ENCODE peak calls at places on chromosomes 11 and 22, in eight cellular contexts. X is astrocyte of the spinal cord, N is esophagus squamous epithelium, A is kidney, O is adipocyte, S is A549, T is small intestine, Y is aorta. H is an unnamed sample.

GRCh38 chr11:134724106-134724778 is 312.2 kb upstream of the B3GAT1 start:
- DNase-seq in Y (no peak), O (no peak), X (no peak), S (no peak), A (no peak), T (no peak), N (no peak), H (no peak)

GRCh38 chr22:36635483-36635882 is 68.1 kb downstream of the CACNG2 start:
- DNase-seq in T (no peak), N (no peak), S (no peak), Y (no peak), A (no peak), X (no peak), O (no peak), H (no peak)

GRCh38 chr11:2732940-2733628 is 33.3 kb upstream of the KCNQ1OT1 start:
- DNase-seq in Y (peak), S (no peak), X (no peak), T (no peak), A (peak), O (no peak), N (no peak), H (no peak)

GRCh38 chr11:77377734-77378133 is 76.2 kb upstream of the GDPD4 start:
- DNase-seq in X (peak), T (no peak), S (no peak), Y (no peak), A (no peak), N (no peak), O (no peak), H (no peak)

GRCh38 chr22:49602481-49602880 is 225.2 kb downstream of the BRD1 start:
- DNase-seq in O (no peak), N (no peak), X (no peak), Y (peak), A (no peak), S (no peak), T (no peak), H (no peak)

GRCh38 chr11:64760759-64761417 is 1.1 kb upstream of the PYGM start:
- DNase-seq in A (peak), O (no peak), X (no peak), Y (peak), S (no peak), N (no peak), T (no peak), H (no peak)

GRCh38 chr11:63599211-63600122 is 14.8 kb downstream of the PLAAT3 start:
- DNase-seq in N (no peak), X (peak), O (peak), S (peak), T (no peak), Y (no peak), A (no peak), H (no peak)

GRCh38 chr22:48071828-48072227 is 1309.4 kb downstream of the TBC1D22A start:
- DNase-seq in O (no peak), A (no peak), S (no peak), T (no peak), Y (no peak), N (no peak), X (no peak), H (no peak)

GRCh38 chr11:70063555-70063954 is 14.6 kb upstream of the ANO1 start:
- DNase-seq in S (no peak), X (no peak), N (no peak), O (no peak), T (no peak), A (no peak), Y (no peak), H (no peak)

GRCh38 chr22:25754527-25755202 is 12.7 kb downstream of the MYO18B start:
- DNase-seq in A (no peak), Y (peak), X (peak), N (no peak), S (no peak), T (no peak), O (no peak), H (no peak)

GRCh38 chr11:47441421-47441820 is 7.5 kb downstream of the RAPSN start:
- DNase-seq in S (no peak), N (no peak), O (no peak), T (no peak), Y (no peak), A (no peak), X (no peak), H (no peak)
- H3K4me3 ChIP-seq in S (no peak), N (no peak), O (no peak), T (no peak), Y (no peak), A (no peak), X (no peak), H (no peak)

GRCh38 chr11:28107726-28108618 is at the start of the genes KIF18A and METTL15:
- DNase-seq in T (peak), S (peak), N (peak), O (peak), X (peak), Y (peak), A (peak), H (peak)

GRCh38 chr11:28104984-28105383 is 3.0 kb downstream of the KIF18A start:
- DNase-seq in X (no peak), O (no peak), S (no peak), Y (no peak), T (no peak), N (no peak), A (no peak), H (no peak)

GRCh38 chr11:28105869-28106268 is 2.1 kb downstream of the KIF18A start:
- DNase-seq in X (no peak), A (no peak), O (no peak), Y (no peak), S (no peak), T (no peak), N (no peak), H (no peak)

GRCh38 chr11:28107331-28107725 is 628 bp downstream of the KIF18A start:
- DNase-seq in A (no peak), T (no peak), S (no peak), O (peak), Y (no peak), N (no peak), X (no peak), H (no peak)

GRCh38 chr11:28106351-28107043 is 1.5 kb downstream of the KIF18A start:
- DNase-seq in T (no peak), S (no peak), A (peak), Y (no peak), N (no peak), O (no peak), X (no peak), H (no peak)
- H3K4me3 ChIP-seq in T (no peak), S (peak), A (no peak), Y (no peak), N (no peak), O (peak), X (peak), H (peak)

DNA sequence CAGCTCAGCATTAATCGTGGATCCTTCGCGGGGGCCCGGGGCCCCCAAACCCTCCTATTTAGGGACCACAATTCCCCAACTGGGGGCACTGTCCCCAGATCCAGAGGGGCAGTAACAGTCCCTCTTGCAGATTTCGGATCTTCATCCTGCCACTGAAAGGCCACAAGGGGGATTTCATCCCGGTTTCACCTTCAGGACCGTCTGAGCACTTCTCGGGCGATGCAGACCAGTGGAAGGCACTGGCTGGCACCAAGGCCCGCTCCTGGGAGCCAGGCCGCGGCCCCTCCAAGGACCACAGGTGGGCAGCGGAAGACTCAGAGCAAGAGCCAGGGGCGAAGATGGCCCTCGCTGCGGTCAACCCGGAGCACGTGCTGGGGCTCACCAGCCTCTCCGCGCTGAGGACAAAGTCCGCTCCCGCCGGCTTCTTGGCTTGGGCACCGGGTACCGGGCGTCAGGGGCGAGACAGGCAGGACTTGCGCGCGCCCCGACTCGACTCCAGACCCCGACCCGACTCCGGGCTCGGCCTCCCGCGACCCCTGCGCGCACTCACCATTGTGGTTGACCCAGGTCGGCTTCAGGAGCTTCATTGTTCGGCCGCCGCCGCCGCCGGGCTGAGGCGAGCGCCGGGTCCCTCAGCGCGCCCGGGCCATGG is 517 bp downstream of the HIRA start:
- DNase-seq in S (peak), Y (peak), N (no peak), T (peak), X (peak), O (peak), A (peak), H (no peak)
- H3K4me3 ChIP-seq in S (peak), Y (peak), N (peak), T (peak), X (peak), O (peak), A (peak), H (peak)

GRCh38 chr22:44380716-44381500 is 68.2 kb upstream of the SHISAL1 start:
- DNase-seq in X (no peak), N (no peak), Y (peak), O (no peak), A (peak), T (no peak), S (no peak), H (no peak)

GRCh38 chr22:44383071-44383575 is 70.4 kb upstream of the SHISAL1 start:
- DNase-seq in O (no peak), Y (peak), A (no peak), S (no peak), N (no peak), X (no peak), T (no peak), H (no peak)

GRCh38 chr22:44379817-44380560 is 67.2 kb upstream of the SHISAL1 start:
- DNase-seq in N (no peak), O (no peak), S (no peak), A (peak), X (no peak), Y (peak), T (no peak), H (no peak)

GRCh38 chr22:44382461-44383038 is 69.8 kb upstream of the SHISAL1 start:
- DNase-seq in X (peak), A (peak), T (no peak), N (no peak), O (no peak), S (no peak), Y (peak), H (no peak)

GRCh38 chr22:44381761-44382454 is 69.2 kb upstream of the SHISAL1 start:
- DNase-seq in A (peak), T (no peak), Y (peak), S (no peak), O (no peak), X (no peak), N (no peak), H (no peak)
- H3K4me3 ChIP-seq in A (no peak), T (no peak), Y (no peak), S (no peak), O (no peak), X (no peak), N (no peak), H (no peak)